ENCODE peak calls at places on chromosomes 13 and 19, in five cellular contexts. N is H9, Q is fibroblast of the aortic adventitia, Y is GM10248, M is PC-3. W is an unnamed sample.

GRCh38 chr19:49638360-49638759 is 1.6 kb downstream of the RRAS start:
- DNase-seq in N (no peak), Q (peak), Y (no peak), M (no peak), W (peak)

GRCh38 chr13:64723735-64724134 is 2506.4 kb downstream of the PCDH9 start:
- DNase-seq in N (no peak), Q (peak), Y (no peak), M (peak), W (peak)

GRCh38 chr13:110683921-110684320 is 22.0 kb downstream of the CARS2 start:
- DNase-seq in N (no peak), Q (no peak), Y (no peak), M (no peak), W (no peak)

GRCh38 chr13:24176351-24177101 is 16.0 kb downstream of the SPATA13 start:
- DNase-seq in N (no peak), Q (peak), Y (no peak), M (no peak), W (no peak)

GRCh38 chr13:94617389-94618000 is 15.8 kb downstream of the GPR180 start:
- DNase-seq in N (no peak), Q (peak), Y (no peak), M (peak), W (peak)

GRCh38 chr19:47447470-47448359 is 24.0 kb downstream of the SLC8A2 start:
- DNase-seq in N (peak), Q (peak), Y (peak), M (peak), W (peak)

GRCh38 chr13:109704771-109705628 is 81.4 kb downstream of the IRS2 start:
- DNase-seq in N (no peak), Q (no peak), Y (no peak), M (peak), W (no peak)

GRCh38 chr13:89279374-89279773 is 1608.2 kb downstream of the SLITRK5 start:
- DNase-seq in N (no peak), Q (no peak), Y (no peak), M (peak), W (no peak)

GRCh38 chr13:46321494-46322225 is 65.4 kb downstream of the RUBCNL start:
- DNase-seq in N (peak), Q (peak), Y (peak), M (peak), W (peak)

GRCh38 chr19:6501740-6502648 is at the start of gene TUBB4A:
- DNase-seq in N (peak), Q (no peak), Y (peak), M (peak), W (peak)

GRCh38 chr13:20685042-20685441 is 18.5 kb upstream of the IL17D start:
- DNase-seq in N (no peak), Q (no peak), Y (no peak), M (no peak), W (no peak)
- TF ChIP-seq CTCF in N (no peak), Q (no peak), Y (no peak), M (no peak), W (no peak)

DNA sequence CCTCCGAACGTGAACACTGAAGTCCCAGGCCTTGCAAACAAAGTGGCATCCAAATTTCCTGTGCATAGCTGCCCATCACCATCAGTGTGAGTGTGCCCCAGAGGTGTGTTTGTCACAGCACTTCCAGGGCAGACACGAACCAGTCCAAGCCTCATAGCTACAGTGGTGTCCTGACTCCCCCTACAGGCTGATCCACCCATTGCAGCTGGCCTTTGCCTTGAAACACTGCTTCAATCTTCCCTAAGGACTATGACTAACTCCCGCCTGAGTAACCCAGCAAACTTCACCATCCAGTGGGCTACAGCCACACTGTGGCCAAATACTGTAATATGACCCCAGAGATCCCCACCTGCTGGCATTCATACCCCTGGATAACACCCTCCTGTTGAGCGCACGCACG is 3.9 kb downstream of the ZNF266 start:
- DNase-seq in N (peak), Q (no peak), Y (no peak), M (peak), W (peak)
- TF ChIP-seq CTCF in N (peak), Q (peak), Y (peak), M (peak), W (peak)

GRCh38 chr13:113296842-113297369 is at the start of gene LAMP1:
- DNase-seq in N (peak), Q (peak), Y (peak), M (peak), W (peak)

GRCh38 chr13:113288880-113289279 is 8.2 kb upstream of the LAMP1 start:
- DNase-seq in N (no peak), Q (no peak), Y (no peak), M (no peak), W (no peak)

GRCh38 chr13:113297370-113297871 is 382 bp downstream of the LAMP1 start:
- DNase-seq in N (peak), Q (peak), Y (peak), M (no peak), W (peak)

GRCh38 chr13:113291129-113291528 is 5.9 kb upstream of the LAMP1 start:
- DNase-seq in N (no peak), Q (no peak), Y (no peak), M (no peak), W (no peak)

DNA sequence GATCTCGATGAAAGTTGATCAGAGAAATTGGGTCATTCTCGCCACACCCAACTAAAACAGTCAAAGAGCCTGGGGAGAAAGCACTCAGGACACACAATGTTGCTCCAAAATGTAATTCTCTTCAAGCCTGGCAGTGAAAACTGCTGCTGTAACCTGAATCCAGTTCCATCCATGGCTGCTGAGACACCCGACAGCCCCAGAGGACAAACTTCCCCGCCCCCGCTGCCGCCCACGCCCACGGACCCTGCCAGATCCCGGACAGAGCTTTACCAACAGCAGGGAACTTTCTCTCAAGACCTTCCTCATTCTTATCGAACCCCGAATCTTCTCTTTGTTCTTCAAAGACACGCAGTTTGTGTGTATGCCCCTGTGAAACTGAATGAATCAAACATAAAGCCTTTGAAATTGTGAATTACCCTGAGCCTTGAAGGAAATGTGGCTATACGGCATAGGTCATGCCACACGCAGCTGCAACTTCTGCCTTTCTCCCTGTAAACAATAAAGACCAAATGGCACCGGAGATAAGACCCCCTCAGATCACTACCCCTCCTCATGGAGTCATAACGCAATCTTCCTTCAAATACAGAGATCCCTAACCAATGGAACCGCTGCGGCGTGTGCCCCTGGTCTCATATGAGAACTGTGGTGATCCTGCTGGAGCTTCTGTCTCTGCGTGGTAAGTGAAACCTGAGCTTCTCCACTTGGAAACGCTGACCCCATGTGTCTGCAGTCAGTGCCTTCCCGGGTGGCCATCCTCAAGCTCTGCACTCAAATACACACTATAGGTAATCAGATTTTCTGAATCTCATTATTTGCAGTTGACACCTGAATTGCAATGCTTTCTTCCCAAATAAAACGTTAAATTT is 4.8 kb upstream of the LAMP1 start:
- DNase-seq in N (peak), Q (peak), Y (no peak), M (peak), W (peak)
- TF ChIP-seq CTCF in N (no peak), Q (no peak), Y (no peak), M (no peak), W (no peak)

GRCh38 chr13:51590966-51591627 is 6.8 kb downstream of the WDFY2 start:
- DNase-seq in N (no peak), Q (peak), Y (no peak), M (peak), W (peak)
- TF ChIP-seq CTCF in N (no peak), Q (no peak), Y (no peak), M (no peak), W (no peak)

DNA sequence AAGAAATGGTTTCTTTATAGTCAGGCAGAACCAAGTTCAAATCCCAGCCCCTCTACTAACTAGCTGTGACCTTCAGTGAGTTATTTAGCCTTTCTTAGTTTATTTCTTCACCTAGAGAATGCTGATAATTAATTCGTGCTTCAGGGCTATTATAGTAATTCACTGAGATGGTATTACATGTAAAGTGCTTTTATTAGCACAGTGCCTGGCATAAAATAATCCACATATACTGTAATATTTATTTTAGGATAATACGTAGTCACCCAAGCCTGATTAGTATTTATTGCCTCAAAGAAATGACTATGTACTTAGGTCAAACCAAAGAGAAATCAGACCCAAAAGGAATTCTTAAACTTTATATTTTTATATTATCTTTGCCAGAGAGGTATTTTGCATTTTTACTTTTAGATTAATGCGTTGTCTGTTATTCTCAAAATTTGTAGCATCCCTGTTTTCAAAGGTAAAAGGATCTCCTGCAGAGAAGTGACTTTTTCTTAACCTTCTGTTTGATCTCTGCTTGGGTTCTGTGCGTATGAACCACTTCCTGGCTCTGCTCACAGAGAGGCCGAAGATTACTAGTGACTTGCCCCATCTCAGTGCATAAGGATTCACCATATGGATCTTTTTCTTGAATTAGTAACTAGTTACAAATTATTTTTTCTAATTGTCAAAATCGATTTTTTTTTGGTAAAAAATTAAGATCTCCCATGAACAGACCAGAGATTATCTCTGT is 19.7 kb downstream of the UBAC2 start:
- DNase-seq in N (no peak), Q (no peak), Y (no peak), M (no peak), W (no peak)
- TF ChIP-seq CTCF in N (no peak), Q (no peak), Y (no peak), M (no peak), W (no peak)